ENCODE peak calls at places on chromosomes 1 and 21, in seven cellular contexts. One of them, this sample, is unnamed.

GRCh38 chr1:14707774-14708450 is 109.4 kb downstream of the KAZN start:
- DNase-seq in SK-N-SH: no peak
- DNase-seq in H1: no peak
- DNase-seq in HCT116: no peak
- DNase-seq in K562: no peak
- DNase-seq in GM12878: no peak
- DNase-seq in HepG2: no peak
- DNase-seq in this sample: no peak

GRCh38 chr1:65317866-65318653 is 8.7 kb downstream of the DNAJC6 start:
- DNase-seq in K562: peak
- DNase-seq in HCT116: no peak
- DNase-seq in SK-N-SH: peak
- DNase-seq in H1: no peak
- DNase-seq in HepG2: no peak
- DNase-seq in GM12878: no peak
- DNase-seq in this sample: no peak

GRCh38 chr1:160726498-160727391 is 12.3 kb upstream of the SLAMF7 start:
- DNase-seq in K562: peak
- DNase-seq in SK-N-SH: peak
- DNase-seq in H1: peak
- DNase-seq in HepG2: peak
- DNase-seq in HCT116: peak
- DNase-seq in GM12878: no peak
- DNase-seq in this sample: peak

GRCh38 chr1:10726355-10726754 is 70.1 kb downstream of the CASZ1 start:
- DNase-seq in HCT116: no peak
- DNase-seq in GM12878: no peak
- DNase-seq in K562: no peak
- DNase-seq in SK-N-SH: no peak
- DNase-seq in H1: no peak
- DNase-seq in HepG2: no peak
- DNase-seq in this sample: no peak

GRCh38 chr1:28898267-28898955 is 16.0 kb upstream of the EPB41 start:
- DNase-seq in HCT116: no peak
- DNase-seq in K562: no peak
- DNase-seq in SK-N-SH: peak
- DNase-seq in HepG2: no peak
- DNase-seq in GM12878: no peak
- DNase-seq in H1: no peak
- DNase-seq in this sample: no peak

GRCh38 chr1:203034422-203035110 is 8.3 kb downstream of the PPFIA4 start:
- DNase-seq in GM12878: no peak
- DNase-seq in HepG2: no peak
- DNase-seq in SK-N-SH: no peak
- DNase-seq in HCT116: no peak
- DNase-seq in H1: no peak
- DNase-seq in K562: no peak
- DNase-seq in this sample: no peak

GRCh38 chr1:225700164-225700740 is 47.3 kb upstream of the ENAH start:
- DNase-seq in HCT116: peak
- DNase-seq in SK-N-SH: no peak
- DNase-seq in H1: no peak
- DNase-seq in GM12878: no peak
- DNase-seq in HepG2: peak
- DNase-seq in K562: no peak
- DNase-seq in this sample: peak

GRCh38 chr21:45010096-45010495 is 64.3 kb upstream of the ADARB1 start:
- DNase-seq in HepG2: peak
- DNase-seq in SK-N-SH: no peak
- DNase-seq in HCT116: no peak
- DNase-seq in GM12878: no peak
- DNase-seq in H1: no peak
- DNase-seq in K562: no peak
- DNase-seq in this sample: no peak

GRCh38 chr1:3698660-3699408 is 46.5 kb downstream of the TP73 start:
- DNase-seq in SK-N-SH: no peak
- DNase-seq in HepG2: no peak
- DNase-seq in HCT116: no peak
- DNase-seq in GM12878: no peak
- DNase-seq in K562: no peak
- DNase-seq in H1: no peak
- DNase-seq in this sample: no peak

GRCh38 chr1:233105225-233105624 is 154.8 kb downstream of the NTPCR start:
- DNase-seq in HCT116: no peak
- DNase-seq in HepG2: no peak
- DNase-seq in H1: no peak
- DNase-seq in GM12878: no peak
- DNase-seq in SK-N-SH: no peak
- DNase-seq in K562: no peak
- DNase-seq in this sample: no peak

GRCh38 chr1:56992318-56993136 is 26.7 kb upstream of the C8B start:
- DNase-seq in SK-N-SH: no peak
- DNase-seq in HepG2: no peak
- DNase-seq in H1: no peak
- DNase-seq in K562: no peak
- DNase-seq in GM12878: no peak
- DNase-seq in HCT116: no peak
- DNase-seq in this sample: no peak
- TF ChIP-seq SIN3A in SK-N-SH: no peak
- TF ChIP-seq SIN3A in HepG2: no peak
- TF ChIP-seq SIN3A in H1: no peak
- TF ChIP-seq SIN3A in K562: no peak
- TF ChIP-seq SIN3A in GM12878: no peak
- TF ChIP-seq SIN3A in HCT116: no peak
- TF ChIP-seq SIN3A in this sample: no peak

DNA sequence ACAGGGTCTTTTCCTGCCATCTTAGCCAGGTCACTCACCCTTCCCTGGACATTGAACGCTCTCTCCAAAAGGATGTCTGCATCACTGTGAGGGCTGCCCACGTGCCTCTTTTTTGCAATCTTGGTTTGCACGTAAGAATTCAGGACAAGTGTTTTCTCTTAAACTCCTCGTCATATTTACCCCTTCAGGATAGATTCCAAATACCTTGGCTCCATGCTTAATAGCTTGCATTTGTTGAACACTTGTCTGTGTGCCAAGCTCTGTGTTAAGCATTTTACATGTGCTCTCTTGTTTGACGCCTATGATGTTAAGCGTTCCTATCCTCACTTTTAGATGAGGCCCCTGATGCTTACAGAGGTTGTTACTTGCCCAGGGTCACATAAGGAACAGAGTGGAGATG is 29.8 kb downstream of the RCSD1 start:
- DNase-seq in GM12878: no peak
- DNase-seq in HepG2: no peak
- DNase-seq in K562: no peak
- DNase-seq in SK-N-SH: no peak
- DNase-seq in H1: no peak
- DNase-seq in HCT116: no peak
- DNase-seq in this sample: no peak
- TF ChIP-seq SIN3A in GM12878: no peak
- TF ChIP-seq SIN3A in HepG2: no peak
- TF ChIP-seq SIN3A in K562: no peak
- TF ChIP-seq SIN3A in SK-N-SH: no peak
- TF ChIP-seq SIN3A in H1: no peak
- TF ChIP-seq SIN3A in HCT116: no peak
- TF ChIP-seq SIN3A in this sample: no peak

DNA sequence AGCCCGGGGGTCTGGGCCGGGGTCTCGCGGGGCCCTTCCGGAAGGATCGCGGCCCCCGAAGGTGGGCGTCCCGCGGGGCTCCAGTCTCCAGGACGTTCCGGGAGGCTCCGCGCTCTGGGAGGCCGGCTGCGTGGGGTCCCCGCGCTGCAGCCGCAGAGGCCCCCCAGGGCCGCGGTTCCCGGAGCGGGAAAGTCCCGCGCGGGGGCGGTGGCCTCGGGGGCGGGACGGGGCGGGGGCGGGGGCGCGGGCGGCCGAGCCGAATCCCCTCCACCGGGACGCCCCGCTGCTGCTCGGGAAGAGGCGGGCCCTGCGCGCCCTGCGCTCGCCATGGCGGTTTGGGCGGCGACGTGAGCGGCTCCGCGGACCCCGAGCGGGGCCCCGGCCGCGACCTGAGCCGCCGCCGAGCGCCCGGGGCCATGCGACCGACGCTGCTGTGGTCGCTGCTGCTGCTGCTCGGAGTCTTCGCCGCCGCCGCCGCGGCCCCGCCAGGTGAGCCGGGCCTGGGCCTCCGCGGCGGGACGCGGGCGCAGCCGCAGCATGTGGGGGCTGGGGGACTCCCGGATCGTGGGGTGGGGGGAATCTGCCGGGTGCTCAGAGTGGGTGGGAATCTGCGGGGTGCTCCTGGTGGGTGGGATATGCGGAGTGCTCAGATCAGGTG is at the start of gene IFNGR2:
- DNase-seq in HCT116: no peak
- DNase-seq in H1: peak
- DNase-seq in K562: peak
- DNase-seq in SK-N-SH: peak
- DNase-seq in HepG2: no peak
- DNase-seq in GM12878: no peak
- DNase-seq in this sample: no peak
- TF ChIP-seq SIN3A in HCT116: no peak
- TF ChIP-seq SIN3A in H1: no peak
- TF ChIP-seq SIN3A in K562: no peak
- TF ChIP-seq SIN3A in SK-N-SH: no peak
- TF ChIP-seq SIN3A in HepG2: no peak
- TF ChIP-seq SIN3A in GM12878: no peak
- TF ChIP-seq SIN3A in this sample: no peak

DNA sequence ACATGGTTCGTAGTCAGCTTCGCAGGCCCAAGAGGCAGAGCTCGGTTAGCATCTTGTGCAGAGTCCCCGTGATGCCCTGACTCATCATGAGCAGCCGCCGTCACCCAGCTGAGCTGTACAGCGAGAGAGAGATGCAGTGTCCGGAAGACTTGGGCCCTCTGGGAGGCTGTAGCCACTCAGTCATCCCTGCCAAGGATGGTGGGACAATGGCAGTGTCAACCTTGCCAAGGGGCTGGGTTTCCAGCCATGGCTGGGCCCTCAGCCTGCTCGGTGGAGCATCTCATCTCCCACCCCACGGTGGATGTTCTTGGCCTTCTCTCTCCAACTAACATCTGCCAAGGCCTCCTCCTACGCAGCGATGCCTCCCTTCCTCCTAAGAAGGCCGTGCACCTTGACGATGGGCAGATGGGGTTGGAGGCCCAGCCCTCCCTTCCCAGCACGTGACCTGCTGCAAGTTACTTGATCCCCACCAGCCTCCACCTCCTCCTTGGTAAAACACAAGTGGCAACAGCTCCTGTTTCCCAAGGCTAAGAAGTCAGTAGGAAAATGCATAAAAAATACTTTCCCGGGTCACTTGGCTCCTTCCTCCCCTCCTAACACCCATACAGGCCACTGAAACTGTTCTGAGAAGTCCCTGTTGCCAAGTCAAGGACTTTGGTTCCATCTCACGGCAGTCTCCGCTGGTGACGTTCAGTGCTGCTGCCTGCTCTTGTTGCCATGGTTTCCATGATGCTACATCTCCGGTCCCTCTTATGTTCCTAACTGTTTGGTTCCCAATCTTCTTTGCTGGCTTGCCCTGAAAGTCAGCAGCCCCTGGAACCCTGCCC is 384.7 kb upstream of the VAMP3 start:
- DNase-seq in K562: no peak
- DNase-seq in HCT116: no peak
- DNase-seq in SK-N-SH: no peak
- DNase-seq in HepG2: no peak
- DNase-seq in H1: peak
- DNase-seq in GM12878: no peak
- DNase-seq in this sample: no peak
- TF ChIP-seq SIN3A in K562: no peak
- TF ChIP-seq SIN3A in HCT116: no peak
- TF ChIP-seq SIN3A in SK-N-SH: no peak
- TF ChIP-seq SIN3A in HepG2: no peak
- TF ChIP-seq SIN3A in H1: no peak
- TF ChIP-seq SIN3A in GM12878: no peak
- TF ChIP-seq SIN3A in this sample: no peak

GRCh38 chr1:26838474-26839338 is 12.2 kb downstream of the ZDHHC18 start:
- DNase-seq in SK-N-SH: no peak
- DNase-seq in H1: no peak
- DNase-seq in HCT116: no peak
- DNase-seq in K562: no peak
- DNase-seq in GM12878: peak
- DNase-seq in HepG2: peak
- DNase-seq in this sample: no peak
- TF ChIP-seq SIN3A in SK-N-SH: no peak
- TF ChIP-seq SIN3A in H1: no peak
- TF ChIP-seq SIN3A in HCT116: no peak
- TF ChIP-seq SIN3A in K562: no peak
- TF ChIP-seq SIN3A in GM12878: peak
- TF ChIP-seq SIN3A in HepG2: no peak
- TF ChIP-seq SIN3A in this sample: no peak

DNA sequence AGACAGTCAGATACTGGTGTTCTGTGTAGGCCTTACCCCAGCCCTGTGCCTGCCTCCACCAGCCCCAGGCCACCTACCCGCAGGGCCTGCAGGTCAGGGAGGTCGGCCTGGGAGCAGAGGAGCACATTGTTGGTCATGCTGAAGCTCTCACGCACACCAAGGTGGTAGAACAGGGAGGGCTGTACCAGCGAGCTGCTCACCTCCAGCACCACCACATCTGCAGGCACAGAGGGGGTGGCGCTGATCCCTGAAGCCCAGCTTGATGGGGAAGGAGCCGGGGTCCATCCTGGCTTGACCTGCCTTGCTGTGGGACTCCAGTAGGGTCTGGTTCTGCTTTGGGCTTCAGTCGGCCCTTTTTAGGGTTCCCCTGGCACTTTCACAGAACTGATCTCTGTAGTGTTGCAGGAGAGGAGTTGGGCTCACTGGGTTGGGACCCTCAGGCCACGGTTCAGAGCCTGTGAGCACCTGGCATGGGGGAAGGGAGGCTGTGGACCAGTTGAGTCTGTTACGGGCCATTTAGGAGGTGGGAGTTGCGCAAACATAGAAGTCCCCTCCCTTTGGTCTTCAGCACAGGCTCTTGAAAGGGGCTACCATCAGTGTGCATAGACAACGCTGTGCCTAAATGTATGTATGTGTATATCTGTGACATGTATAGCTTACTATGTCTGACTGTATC is 1.9 kb downstream of the MAP3K6 start:
- DNase-seq in GM12878: no peak
- DNase-seq in HCT116: no peak
- DNase-seq in H1: no peak
- DNase-seq in SK-N-SH: no peak
- DNase-seq in K562: no peak
- DNase-seq in HepG2: no peak
- DNase-seq in this sample: no peak
- TF ChIP-seq SIN3A in GM12878: no peak
- TF ChIP-seq SIN3A in HCT116: no peak
- TF ChIP-seq SIN3A in H1: no peak
- TF ChIP-seq SIN3A in SK-N-SH: no peak
- TF ChIP-seq SIN3A in K562: no peak
- TF ChIP-seq SIN3A in HepG2: no peak
- TF ChIP-seq SIN3A in this sample: no peak

This sample was measured in Panc1.